ENCODE peak calls at places on chromosomes 5 and 9, in four cellular contexts. X is heart right ventricle, U is left ventricle myocardium inferior, M is breast epithelium. F is an unnamed sample.

GRCh38 chr5:14757853-14758252 is 93.3 kb downstream of the OTULIN start:
- DNase-seq in X (no peak), U (no peak), M (no peak), F (no peak)

GRCh38 chr5:172931001-172931536 is 28.2 kb upstream of the RPL26L1 start:
- DNase-seq in X (no peak), U (no peak), M (no peak), F (no peak)

GRCh38 chr9:13939129-13939528 is 374.8 kb downstream of the NFIB start:
- DNase-seq in X (no peak), U (no peak), M (no peak), F (no peak)

GRCh38 chr9:121797056-121797455 is 145.6 kb downstream of the DAB2IP start:
- DNase-seq in X (no peak), U (no peak), M (no peak), F (no peak)

GRCh38 chr5:15459200-15459599 is 40.8 kb upstream of the FBXL7 start:
- DNase-seq in X (no peak), U (no peak), M (no peak), F (no peak)

GRCh38 chr9:126301985-126302603 is 24.5 kb upstream of the MVB12B start:
- DNase-seq in X (no peak), U (peak; percentile 48), M (peak; percentile 45), F (no peak)

GRCh38 chr5:931570-932145 is 39.0 kb downstream of the TRIP13 start:
- DNase-seq in X (no peak), U (no peak), M (no peak), F (no peak)

GRCh38 chr5:669111-669841 is 23.9 kb downstream of the TPPP start:
- DNase-seq in X (no peak), U (no peak), M (no peak), F (peak; percentile 80)

GRCh38 chr5:173781826-173782670 is 106.1 kb upstream of the CPEB4 start:
- DNase-seq in X (peak; percentile 56), U (peak; percentile 75), M (peak; percentile 76), F (peak; percentile 84)

GRCh38 chr5:123530728-123531127 is 18.8 kb downstream of the CSNK1G3 start:
- DNase-seq in X (no peak), U (no peak), M (no peak), F (no peak)

GRCh38 chr9:114972510-114972909 is 42.1 kb upstream of the TNFSF8 start:
- DNase-seq in X (no peak), U (no peak), M (no peak), F (no peak)

GRCh38 chr9:137745541-137745991 is 126.8 kb downstream of the EHMT1 start:
- DNase-seq in X (no peak), U (no peak), M (no peak), F (no peak)

GRCh38 chr5:104556957-104557356 is 994.4 kb upstream of the NUDT12 start:
- DNase-seq in X (no peak), U (no peak), M (no peak), F (no peak)

GRCh38 chr5:137145726-137146125 is 353.4 kb downstream of the SPOCK1 start:
- DNase-seq in X (no peak), U (no peak), M (no peak), F (no peak)

GRCh38 chr9:16627967-16628366 is 242.5 kb downstream of the BNC2 start:
- DNase-seq in X (no peak), U (peak; percentile 40), M (no peak), F (peak; percentile 67)

GRCh38 chr5:179170606-179171005 is 110.4 kb downstream of the ZNF354C start:
- DNase-seq in X (no peak), U (no peak), M (no peak), F (no peak)

GRCh38 chr9:87829756-87830155 is 52.9 kb upstream of the SPATA31E1 start:
- DNase-seq in X (no peak), U (no peak), M (no peak), F (no peak)

GRCh38 chr9:87827341-87827740 is 55.3 kb upstream of the SPATA31E1 start:
- DNase-seq in X (no peak), U (no peak), M (no peak), F (no peak)

GRCh38 chr9:87834357-87834756 is 48.3 kb upstream of the SPATA31E1 start:
- DNase-seq in X (no peak), U (no peak), M (no peak), F (no peak)

GRCh38 chr9:87830446-87830845 is 52.2 kb upstream of the SPATA31E1 start:
- DNase-seq in X (no peak), U (no peak), M (no peak), F (no peak)

DNA sequence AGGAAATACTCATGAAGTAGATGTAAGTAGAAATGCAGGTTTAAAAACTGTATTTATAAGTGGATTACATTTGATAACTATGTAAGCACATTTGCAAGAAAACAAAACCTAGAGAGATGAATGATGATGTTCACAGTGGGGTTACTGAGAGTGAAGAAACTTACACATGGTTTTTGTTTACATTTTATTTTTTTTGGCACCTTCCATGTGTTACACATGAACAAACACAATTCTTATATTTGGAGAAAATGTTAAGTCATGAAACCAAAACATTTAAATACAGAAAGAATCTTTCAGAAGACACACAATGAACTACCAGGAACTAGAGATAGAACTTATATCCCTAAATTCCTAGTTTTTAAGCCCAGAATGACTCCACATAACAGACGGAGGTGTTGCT is 51.5 kb upstream of the SPATA31E1 start:
- DNase-seq in X (no peak), U (no peak), M (no peak), F (no peak)
- H3K4me1 ChIP-seq in X (no peaks in the 10 kb centered on the region), U (no peaks in the 10 kb centered on the region), M (no peaks in the 10 kb centered on the region), F (no peaks in the 10 kb centered on the region)

DNA sequence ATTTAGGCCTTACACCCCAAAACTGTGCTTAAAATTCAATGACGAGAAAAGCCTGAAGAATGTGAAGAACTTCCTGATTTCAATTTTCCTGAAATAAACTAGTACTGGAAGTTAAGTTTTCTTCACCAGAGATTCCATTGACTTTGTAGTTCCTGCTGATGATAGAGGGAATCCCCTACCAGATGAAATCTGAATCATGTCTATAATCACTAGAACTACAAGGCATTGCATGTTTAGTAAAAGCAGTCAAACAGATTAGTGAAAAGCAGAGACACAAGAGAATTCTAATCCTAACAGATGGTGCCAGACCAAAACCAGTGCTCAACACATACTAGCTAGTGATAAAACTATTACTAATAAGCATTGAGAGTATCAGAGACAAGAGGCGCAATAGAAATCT is 130.0 kb downstream of the PDE4D start:
- DNase-seq in X (no peak), U (no peak), M (no peak), F (no peak)
- H3K4me1 ChIP-seq in X (peaks cover 13% of the 10 kb centered on the region), U (peaks cover 24% of the 10 kb centered on the region), M (no peaks in the 10 kb centered on the region), F (peaks cover 42% of the 10 kb centered on the region)

GRCh38 chr9:133977421-133978201 is 14.5 kb downstream of the VAV2 start:
- DNase-seq in X (no peak), U (peak; percentile 12), M (no peak), F (no peak)
- H3K4me1 ChIP-seq in X (peaks cover 27% of the 10 kb centered on the region), U (peaks cover 31% of the 10 kb centered on the region), M (no peaks in the 10 kb centered on the region), F (peaks cover 22% of the 10 kb centered on the region)

DNA sequence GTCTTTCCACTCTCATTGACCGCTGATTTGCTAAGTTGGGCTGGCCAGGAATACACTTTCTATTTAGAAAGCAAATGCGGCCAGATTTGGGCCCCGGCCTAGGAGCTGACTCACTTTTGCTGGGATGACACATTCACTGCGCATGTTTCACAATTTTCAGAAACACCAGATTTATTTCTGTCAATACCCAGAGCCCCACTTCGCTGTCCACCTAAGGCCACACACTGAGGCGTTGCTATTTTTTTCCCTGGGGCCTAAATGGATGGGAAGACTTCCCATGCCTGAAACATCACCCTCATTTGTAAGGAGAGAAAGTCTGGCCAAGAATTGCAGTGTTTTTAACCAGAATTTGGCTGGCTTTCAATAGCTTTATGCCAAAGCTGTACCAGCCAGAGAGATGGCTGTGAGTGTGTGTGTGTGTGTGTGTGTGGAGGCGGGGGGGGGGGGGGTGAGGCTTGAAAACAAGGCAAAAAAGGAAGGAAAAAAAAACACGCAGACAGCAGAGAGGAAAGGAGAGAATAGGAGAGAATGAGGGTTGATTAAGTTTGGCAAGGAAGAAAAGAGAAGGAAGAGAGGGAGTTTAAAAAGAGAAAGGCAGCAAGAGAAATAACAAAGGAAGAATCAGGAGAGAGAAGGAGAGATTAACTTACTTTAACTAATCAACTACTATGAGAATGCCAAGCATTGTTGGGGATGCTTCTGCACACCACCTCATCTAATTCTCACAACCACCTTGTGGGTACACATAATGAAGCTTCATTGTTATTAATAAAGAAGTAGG is 261.4 kb upstream of the KLF4 start:
- DNase-seq in X (peak; percentile 74), U (peak; percentile 82), M (peak; percentile 92), F (peak; percentile 94)
- H3K4me1 ChIP-seq in X (peaks cover 41% of the 10 kb centered on the region), U (peaks cover 43% of the 10 kb centered on the region), M (peaks cover 24% of the 10 kb centered on the region), F (peaks cover 44% of the 10 kb centered on the region)

GRCh38 chr5:176996780-176997179 is 9.8 kb downstream of the UIMC1 start:
- DNase-seq in X (no peak), U (no peak), M (no peak), F (no peak)
- H3K4me1 ChIP-seq in X (peaks cover 48% of the 10 kb centered on the region), U (peaks cover 65% of the 10 kb centered on the region), M (no peaks in the 10 kb centered on the region), F (peaks cover 15% of the 10 kb centered on the region)

GRCh38 chr9:94169978-94170377 is 85.7 kb downstream of the PTPDC1 start:
- DNase-seq in X (no peak), U (no peak), M (no peak), F (no peak)
- H3K4me1 ChIP-seq in X (peaks cover 74% of the 10 kb centered on the region), U (peaks cover 80% of the 10 kb centered on the region), M (peaks cover 23% of the 10 kb centered on the region), F (peaks cover 76% of the 10 kb centered on the region)

GRCh38 chr5:142828797-142829535 is 58.8 kb downstream of the ARHGAP26 start:
- DNase-seq in X (no peak), U (no peak), M (no peak), F (no peak)
- H3K4me1 ChIP-seq in X (peaks cover 67% of the 10 kb centered on the region), U (peaks cover 74% of the 10 kb centered on the region), M (peaks cover 19% of the 10 kb centered on the region), F (peaks cover 34% of the 10 kb centered on the region)

F was measured in suprapubic skin.